ENCODE peak calls at places on chromosomes 7 and 10, in seven cellular contexts. T is HAP-1, P is sigmoid colon, O is HFF-Myc, Y is neural progenitor cell, B is ovary, E is cardiac muscle cell. X is an unnamed sample.

GRCh38 chr7:129163875-129164544 is 19.5 kb downstream of the TSPAN33 start:
- DNase-seq in T (peak), P (no peak), O (peak), Y (peak), B (no peak), E (peak), X (no peak)

GRCh38 chr7:91082854-91083495 is 181.3 kb upstream of the FZD1 start:
- DNase-seq in T (peak), P (no peak), O (no peak), Y (no peak), B (no peak), E (peak), X (no peak)

GRCh38 chr10:106278385-106278784 is 886.1 kb downstream of the SORCS1 start:
- DNase-seq in T (no peak), P (no peak), O (no peak), Y (peak), B (no peak), E (peak), X (no peak)

GRCh38 chr7:151628846-151629604 is 109.3 kb upstream of the RHEB start:
- DNase-seq in T (peak), P (no peak), O (no peak), Y (peak), B (no peak), E (no peak), X (no peak)

GRCh38 chr10:3178070-3178469 is 5.5 kb upstream of the PITRM1 start:
- DNase-seq in T (no peak), P (no peak), O (no peak), Y (no peak), B (no peak), E (no peak), X (no peak)

GRCh38 chr10:86252051-86252450 is 114.5 kb downstream of the GRID1 start:
- DNase-seq in T (no peak), P (no peak), O (no peak), Y (no peak), B (no peak), E (no peak), X (no peak)

GRCh38 chr7:114787556-114787955 is 134.3 kb upstream of the MDFIC start:
- DNase-seq in T (no peak), P (no peak), O (no peak), Y (no peak), B (no peak), E (peak), X (no peak)

GRCh38 chr7:68288099-68288498 is 1291.5 kb downstream of the TYW1 start:
- DNase-seq in T (no peak), P (no peak), O (no peak), Y (no peak), B (no peak), E (no peak), X (no peak)

GRCh38 chr7:2993868-2994267 is 49.8 kb downstream of the CARD11 start:
- DNase-seq in T (no peak), P (peak), O (no peak), Y (no peak), B (no peak), E (no peak), X (no peak)

GRCh38 chr10:27447540-27447939 is 56.6 kb upstream of the RAB18 start:
- DNase-seq in T (no peak), P (no peak), O (no peak), Y (no peak), B (no peak), E (no peak), X (no peak)

GRCh38 chr10:131926253-131926652 is 25.4 kb downstream of the PPP2R2D start:
- DNase-seq in T (no peak), P (peak), O (no peak), Y (no peak), B (no peak), E (no peak), X (no peak)

GRCh38 chr7:1689356-1689755 is 19.3 kb downstream of the ELFN1 start:
- DNase-seq in T (no peak), P (no peak), O (no peak), Y (peak), B (no peak), E (no peak), X (no peak)

GRCh38 chr10:29041512-29042150 is 247.2 kb upstream of the LYZL1 start:
- DNase-seq in T (no peak), P (no peak), O (no peak), Y (no peak), B (no peak), E (peak), X (no peak)

GRCh38 chr7:7773334-7774308 is 55.2 kb upstream of the RPA3 start:
- DNase-seq in T (peak), P (no peak), O (no peak), Y (no peak), B (no peak), E (no peak), X (no peak)

GRCh38 chr10:46556515-46557318 is at the start of gene GPRIN2:
- DNase-seq in T (no peak), P (peak), O (no peak), Y (peak), B (peak), E (no peak), X (peak)

GRCh38 chr7:159088016-159088865 is 56.4 kb downstream of the VIPR2 start:
- DNase-seq in T (no peak), P (peak), O (no peak), Y (no peak), B (peak), E (no peak), X (no peak)

GRCh38 chr10:132269286-132270230 is 38.2 kb downstream of the STK32C start:
- DNase-seq in T (no peak), P (no peak), O (no peak), Y (peak), B (peak), E (no peak), X (no peak)

GRCh38 chr10:120782336-120782735 is 68.8 kb upstream of the WDR11 start:
- DNase-seq in T (no peak), P (no peak), O (no peak), Y (no peak), B (no peak), E (no peak), X (no peak)

GRCh38 chr10:85225311-85225710 is 896.9 kb downstream of the CCSER2 start:
- DNase-seq in T (no peak), P (no peak), O (no peak), Y (no peak), B (no peak), E (no peak), X (no peak)

GRCh38 chr10:115953203-115953602 is 319.8 kb downstream of the GFRA1 start:
- DNase-seq in T (no peak), P (no peak), O (no peak), Y (no peak), B (no peak), E (no peak), X (no peak)

GRCh38 chr7:30224511-30225031 is 59.8 kb upstream of the ZNRF2 start:
- DNase-seq in T (no peak), P (no peak), O (no peak), Y (no peak), B (no peak), E (peak), X (no peak)

GRCh38 chr10:97701438-97702064 is 12.0 kb upstream of the MARVELD1 start:
- DNase-seq in T (peak), P (no peak), O (peak), Y (peak), B (no peak), E (peak), X (peak)

GRCh38 chr10:58582045-58582444 is 69.4 kb downstream of the BICC1 start:
- DNase-seq in T (no peak), P (no peak), O (no peak), Y (no peak), B (no peak), E (no peak), X (no peak)

GRCh38 chr7:21946228-21946709 is 570 bp upstream of the CDCA7L start:
- DNase-seq in T (no peak), P (no peak), O (no peak), Y (no peak), B (no peak), E (no peak), X (no peak)

GRCh38 chr7:21947056-21947455 is 1.4 kb upstream of the CDCA7L start:
- DNase-seq in T (no peak), P (no peak), O (no peak), Y (no peak), B (no peak), E (no peak), X (no peak)

GRCh38 chr7:21949522-21949921 is 3.8 kb upstream of the CDCA7L start:
- DNase-seq in T (no peak), P (no peak), O (no peak), Y (no peak), B (no peak), E (no peak), X (peak)

GRCh38 chr7:21948887-21949469 is 3.3 kb upstream of the CDCA7L start:
- DNase-seq in T (no peak), P (no peak), O (no peak), Y (no peak), B (no peak), E (no peak), X (peak)

DNA sequence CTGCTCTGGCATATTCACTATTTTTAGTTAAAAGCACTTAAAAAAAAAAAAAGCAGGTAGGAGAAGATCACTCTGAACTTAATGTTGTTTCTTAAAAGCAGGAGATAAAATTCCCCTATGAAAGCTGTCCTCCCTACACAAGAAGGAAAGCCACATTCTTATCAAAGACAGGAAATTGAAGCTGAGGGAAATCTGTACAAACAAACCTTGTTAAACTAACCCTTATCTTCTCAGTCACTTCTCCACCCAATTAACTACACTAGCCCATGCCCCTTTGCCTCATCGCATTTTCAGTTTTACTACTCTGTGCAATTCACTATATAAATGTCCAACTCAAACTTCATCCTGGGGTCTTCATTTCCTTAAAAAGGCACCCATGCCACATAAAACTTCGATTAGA is 2.7 kb upstream of the CDCA7L start:
- DNase-seq in T (no peak), P (no peak), O (no peak), Y (no peak), B (no peak), E (no peak), X (no peak)
- H3K4me3 ChIP-seq in T (no peak), P (no peak), O (no peak), Y (no peak), B (no peak), E (no peak), X (no peak)

GRCh38 chr7:139829654-139830130 is 628 bp downstream of the TBXAS1 start:
- DNase-seq in T (no peak), P (no peak), O (no peak), Y (no peak), B (no peak), E (peak), X (no peak)
- H3K4me3 ChIP-seq in T (no peak), P (peak), O (no peak), Y (no peak), B (no peak), E (no peak), X (no peak)

GRCh38 chr7:20784311-20785210 is 2.1 kb downstream of the SP8 start:
- DNase-seq in T (peak), P (no peak), O (no peak), Y (peak), B (no peak), E (no peak), X (no peak)
- H3K4me3 ChIP-seq in T (peak), P (peak), O (no peak), Y (peak), B (no peak), E (peak), X (no peak)

GRCh38 chr10:44878704-44879530 is 32.2 kb upstream of the TMEM72 start:
- DNase-seq in T (no peak), P (peak), O (peak), Y (peak), B (peak), E (peak), X (no peak)
- H3K4me3 ChIP-seq in T (no peak), P (peak), O (peak), Y (peak), B (peak), E (peak), X (no peak)